ENCODE peak calls at places on chromosomes 13 and 19, in seven cellular contexts. M is endothelial cell of umbilical vein, R is uterus, G is right lobe of liver, X is Peyer's patch, L is A549, Y is ovary. P is an unnamed sample.

GRCh38 chr13:40777166-40777956 is 6.4 kb upstream of the MRPS31 start:
- DNase-seq in L (peak; percentile 35), X (peak; percentile 76), G (no peak), M (peak; percentile 70), Y (no peak), R (peak; percentile 41), P (peak; percentile 40)

GRCh38 chr19:42253245-42254082 is 1.5 kb downstream of the ERF start:
- DNase-seq in M (peak; percentile 49), Y (peak; percentile 76), X (peak; percentile 85), L (peak; percentile 97), G (peak; percentile 69), R (peak; percentile 74), P (peak; percentile 59)

GRCh38 chr13:67440240-67440639 is 210.1 kb upstream of the PCDH9 start:
- DNase-seq in M (no peak), X (no peak), L (no peak), G (no peak), Y (no peak), R (no peak), P (no peak)

GRCh38 chr13:40595693-40596092 is 70.7 kb downstream of the FOXO1 start:
- DNase-seq in M (no peak), G (no peak), R (no peak), Y (no peak), X (no peak), L (no peak), P (no peak)

GRCh38 chr13:104832265-104832664 is 1703.2 kb downstream of the EFNB2 start:
- DNase-seq in L (no peak), M (no peak), X (no peak), R (no peak), G (no peak), Y (no peak), P (no peak)

GRCh38 chr13:33940898-33941297 is 122.9 kb downstream of the RFC3 start:
- DNase-seq in Y (no peak), R (no peak), X (no peak), L (no peak), M (peak; percentile 8), G (no peak), P (no peak)

GRCh38 chr13:32624441-32624840 is 38.2 kb downstream of the PDS5B start:
- DNase-seq in R (no peak), G (no peak), M (no peak), L (no peak), X (no peak), Y (no peak), P (no peak)

GRCh38 chr13:20136781-20137703 is 23.8 kb downstream of the GJA3 start:
- DNase-seq in M (no peak), G (peak; percentile 61), R (no peak), X (peak; percentile 63), L (peak; percentile 54), Y (no peak), P (peak; percentile 60)

GRCh38 chr13:22082030-22082429 is 411.2 kb downstream of the FGF9 start:
- DNase-seq in X (no peak), R (no peak), L (no peak), Y (no peak), M (no peak), G (no peak), P (no peak)

GRCh38 chr13:44368062-44368591 is 5.5 kb upstream of the SERP2 start:
- DNase-seq in R (no peak), M (peak; percentile 21), X (no peak), L (no peak), Y (no peak), G (no peak), P (no peak)

GRCh38 chr13:30845297-30846214 is 60.5 kb upstream of the MEDAG start:
- DNase-seq in X (no peak), R (no peak), Y (no peak), G (no peak), L (no peak), M (no peak), P (no peak)

GRCh38 chr19:43594710-43595604 is 977 bp downstream of the IRGQ start:
- DNase-seq in G (peak; percentile 72), R (no peak), X (peak; percentile 78), L (no peak), M (peak; percentile 72), Y (peak; percentile 34), P (peak; percentile 59)

GRCh38 chr19:13430790-13431582 is 75.3 kb downstream of the CACNA1A start:
- DNase-seq in L (peak; percentile 15), X (peak; percentile 58), G (peak; percentile 39), R (no peak), M (peak; percentile 39), Y (no peak), P (peak; percentile 17)

GRCh38 chr19:10112037-10112751 is 701 bp downstream of the P2RY11 start:
- DNase-seq in R (no peak), X (no peak), M (no peak), L (no peak), G (no peak), Y (no peak), P (no peak)

GRCh38 chr19:55640043-55640576 is 692 bp upstream of the ZNF580 start:
- DNase-seq in M (peak; percentile 80), L (no peak), Y (peak; percentile 65), G (peak; percentile 76), X (peak; percentile 89), R (no peak), P (peak; percentile 60)

GRCh38 chr13:43058318-43058674 is 34.9 kb downstream of the DNAJC15 start:
- DNase-seq in Y (no peak), L (peak; percentile 16), R (no peak), X (peak; percentile 63), G (no peak), M (no peak), P (no peak)

GRCh38 chr19:33054623-33055022 is 10.1 kb downstream of the RHPN2 start:
- DNase-seq in Y (no peak), X (peak; percentile 95), L (no peak), G (peak; percentile 90), R (no peak), M (no peak), P (peak; percentile 80)

DNA sequence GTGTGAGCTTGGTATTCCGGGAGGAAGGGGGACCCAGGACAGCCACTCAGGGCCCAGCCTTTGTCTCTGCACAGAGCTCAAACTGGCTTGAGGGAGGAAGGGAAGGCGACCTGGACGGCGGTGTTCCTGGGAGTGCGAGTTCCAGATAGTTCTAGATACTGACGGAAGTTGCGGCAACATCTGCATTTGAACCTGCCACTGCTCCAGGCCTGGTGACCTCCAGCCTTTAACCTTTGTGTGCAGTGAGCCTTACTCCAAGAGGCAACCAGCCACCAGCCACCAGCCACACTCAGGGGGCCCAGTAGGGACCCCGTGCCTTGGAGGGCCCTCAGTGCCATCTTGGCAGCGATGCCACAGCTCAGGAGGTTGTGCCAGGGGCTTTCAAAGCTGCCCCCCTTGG is 15.5 kb upstream of the ZBTB7A start:
- DNase-seq in X (no peak), Y (no peak), M (no peak), R (no peak), L (no peak), G (no peak), P (no peak)
- TF ChIP-seq POLR2A in X (no peak), Y (no peak), M (no peak), R (no peak), L (no peak), G (no peak), P (no peak)

DNA sequence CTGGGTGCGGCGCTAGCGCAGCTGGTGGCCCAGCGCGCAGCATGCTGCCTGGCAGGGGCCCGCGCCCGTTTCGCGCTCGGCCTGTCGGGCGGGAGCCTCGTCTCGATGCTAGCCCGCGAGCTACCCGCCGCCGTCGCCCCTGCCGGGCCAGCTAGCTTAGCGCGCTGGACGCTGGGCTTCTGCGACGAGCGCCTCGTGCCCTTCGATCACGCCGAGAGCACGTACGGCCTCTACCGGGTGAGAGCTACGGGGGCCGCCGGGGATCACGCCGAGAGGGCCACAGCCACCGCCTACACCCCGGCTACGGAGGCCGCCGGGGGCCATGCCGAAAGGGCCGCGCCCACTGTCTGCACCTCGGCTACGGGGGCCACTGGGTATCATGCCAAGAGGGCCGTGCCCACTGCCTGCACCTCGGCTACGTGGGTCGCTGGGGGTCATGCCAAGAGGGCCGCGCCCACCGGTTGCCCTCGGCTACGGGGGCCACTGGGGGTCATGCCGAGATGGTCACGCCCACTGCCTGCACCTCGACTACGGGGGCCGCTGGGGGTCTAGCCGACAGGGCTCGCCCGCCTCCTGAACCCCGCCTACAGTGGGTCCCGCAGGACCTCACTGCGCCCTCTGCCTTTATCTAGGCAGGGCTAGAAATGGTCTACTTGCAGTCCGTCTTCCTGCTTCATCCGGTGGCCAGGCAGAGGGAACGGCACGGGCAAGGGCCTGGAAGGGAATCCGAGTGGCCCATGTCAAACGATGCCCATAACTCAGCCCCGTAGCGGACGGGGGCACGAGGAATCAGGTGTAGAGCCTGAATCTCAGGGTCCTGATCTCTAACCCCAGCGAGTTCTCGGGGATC is 500 bp downstream of the PGLS start:
- DNase-seq in R (peak; percentile 88), X (peak; percentile 96), G (peak; percentile 87), Y (peak; percentile 86), M (peak; percentile 84), L (peak; percentile 47), P (peak; percentile 83)
- TF ChIP-seq CTCF in R (peak; percentile 37), X (no peak), G (peak; percentile 24), Y (peak; percentile 31), M (no peak), L (peak; percentile 5), P (no peak)

DNA sequence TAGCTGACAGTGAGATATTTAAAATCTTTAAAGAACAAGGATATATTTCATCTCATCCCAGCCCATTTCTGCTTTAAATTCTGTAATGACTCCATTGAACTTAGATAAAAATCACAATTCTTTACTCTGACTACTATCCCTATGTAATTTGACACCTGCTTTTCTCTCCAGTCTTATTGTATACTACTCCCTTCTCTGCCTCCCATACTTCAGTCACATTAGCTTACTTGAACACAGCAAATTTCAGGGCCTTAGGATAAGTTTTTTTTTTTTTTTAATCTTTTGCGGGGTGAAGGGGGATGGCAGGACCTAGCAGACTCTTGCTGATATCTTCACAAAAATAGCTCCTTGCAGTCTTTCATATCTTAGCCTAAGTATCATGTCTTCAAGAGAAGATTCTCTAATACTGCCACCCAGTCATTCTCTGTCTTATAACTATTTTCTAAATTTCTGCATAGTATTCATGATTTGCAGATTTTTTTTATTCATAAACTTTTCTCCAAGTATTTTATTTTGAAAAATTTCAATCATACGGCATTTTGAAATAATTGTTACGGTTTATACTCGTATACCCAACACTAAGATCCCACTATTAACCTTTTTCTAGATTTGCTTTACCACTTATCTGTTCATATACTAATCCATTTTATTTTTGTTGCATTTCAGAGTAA is 151.4 kb downstream of the PCCA start:
- DNase-seq in X (no peak), M (no peak), L (no peak), R (no peak), Y (no peak), G (no peak), P (no peak)
- H3K4me3 ChIP-seq in X (no peak overlapping the region), M (no peak overlapping the region), L (no peak overlapping the region), R (no peak overlapping the region), Y (no peak overlapping the region), G (no peak overlapping the region), P (no peak overlapping the region)

GRCh38 chr19:11364296-11364904 is 9.2 kb downstream of the PLPPR2 start:
- DNase-seq in R (no peak), G (no peak), Y (no peak), L (no peak), M (no peak), X (no peak), P (no peak)

GRCh38 chr19:11363881-11364280 is 8.6 kb downstream of the PLPPR2 start:
- DNase-seq in R (no peak), Y (no peak), X (no peak), L (no peak), G (no peak), M (no peak), P (no peak)

GRCh38 chr19:11359421-11359820 is 4.2 kb downstream of the PLPPR2 start:
- DNase-seq in X (no peak), Y (no peak), R (no peak), G (no peak), L (no peak), M (no peak), P (no peak)

GRCh38 chr19:11361771-11362731 is 6.8 kb downstream of the PLPPR2 start:
- DNase-seq in X (no peak), M (no peak), Y (no peak), L (no peak), G (no peak), R (no peak), P (no peak)

GRCh38 chr19:11361037-11361770 is 6.0 kb downstream of the PLPPR2 start:
- DNase-seq in Y (no peak), X (peak; percentile 89), L (no peak), M (no peak), R (no peak), G (peak; percentile 88), P (peak; percentile 79)
- TF ChIP-seq POLR2A in Y (no peak), X (no peak), L (no peak), M (no peak), R (no peak), G (no peak), P (no peak)

P was measured in body of pancreas.